ENCODE peak calls at places on chromosomes 2 and 18, in seven cellular contexts. N is H9, G is IMR-90, O is H1, Y is mesenchymal stem cell, H is mesendoderm, E is trophoblast cell. J is an unnamed sample.

GRCh38 chr2:152336854-152337510 is 2.0 kb downstream of the FMNL2 start:
- DNase-seq in G (peak), E (peak), N (peak), H (peak), O (peak), Y (peak), J (peak)

GRCh38 chr2:239471011-239471792 is 70.4 kb upstream of the HDAC4 start:
- DNase-seq in E (no peak), N (peak), O (no peak), H (no peak), G (no peak), Y (no peak), J (no peak)

GRCh38 chr2:131022731-131023130 is 70.5 kb downstream of the FAM168B start:
- DNase-seq in G (peak), Y (no peak), H (no peak), N (no peak), O (no peak), E (peak), J (no peak)

GRCh38 chr2:220465700-220466099 is 838.3 kb downstream of the SLC4A3 start:
- DNase-seq in G (no peak), E (no peak), O (no peak), H (no peak), N (no peak), Y (peak), J (no peak)

GRCh38 chr2:70132244-70133126 is 45.2 kb downstream of the PCBP1 start:
- DNase-seq in H (peak), N (no peak), O (no peak), Y (peak), G (peak), E (peak), J (no peak)

GRCh38 chr2:109370399-109370990 is 241.5 kb downstream of the SH3RF3 start:
- DNase-seq in Y (no peak), H (no peak), G (no peak), N (peak), O (peak), E (no peak), J (no peak)

GRCh38 chr2:65489269-65489668 is 56.9 kb upstream of the SPRED2 start:
- DNase-seq in G (no peak), E (no peak), H (no peak), Y (no peak), O (no peak), N (no peak), J (no peak)

GRCh38 chr2:69013123-69013836 is at the start of gene ANTXR1:
- DNase-seq in E (peak), O (peak), H (peak), G (peak), N (peak), Y (peak), J (peak)

GRCh38 chr2:120939595-120940318 is 204.1 kb downstream of the GLI2 start:
- DNase-seq in G (peak), N (no peak), E (no peak), O (no peak), Y (peak), H (peak), J (no peak)

GRCh38 chr18:74788657-74789056 is 191.0 kb downstream of the ZNF407 start:
- DNase-seq in O (no peak), N (no peak), G (no peak), H (no peak), E (no peak), Y (no peak), J (no peak)

GRCh38 chr2:2270808-2271415 is 60.2 kb downstream of the MYT1L start:
- DNase-seq in E (no peak), G (no peak), N (no peak), O (no peak), H (no peak), Y (no peak), J (no peak)

DNA sequence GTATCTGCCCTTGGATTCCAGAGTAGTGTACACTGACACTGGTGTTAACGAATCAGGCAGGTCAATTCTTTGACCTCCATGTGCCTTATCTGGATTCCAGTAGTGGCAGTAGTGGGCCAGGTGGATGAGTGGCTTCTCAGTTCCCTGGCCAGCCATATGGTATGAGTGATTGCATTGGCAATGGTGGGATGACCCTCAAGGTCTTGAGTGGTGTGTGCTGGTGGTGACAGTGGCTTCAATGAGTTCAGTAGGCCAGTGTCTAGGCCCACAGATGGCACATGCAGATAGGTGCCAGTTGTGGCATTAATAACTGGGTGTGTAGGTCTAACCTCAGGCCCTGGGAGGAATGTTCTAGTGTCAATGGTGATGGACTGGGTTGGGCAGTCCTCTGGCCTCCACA is 674.1 kb upstream of the NXPH2 start:
- DNase-seq in H (no peak), E (no peak), Y (no peak), N (no peak), O (no peak), G (no peak), J (no peak)
- H2AK5ac ChIP-seq in H (no peak), E (no peak), Y (no peak), N (no peak), O (no peak), G (no peak), J (no peak)

GRCh38 chr2:112977559-112978056 is at the start of gene IL36G:
- DNase-seq in E (no peak), O (no peak), H (no peak), G (no peak), Y (no peak), N (no peak), J (no peak)

GRCh38 chr2:112985090-112985489 is 7.3 kb downstream of the IL36G start:
- DNase-seq in O (no peak), Y (no peak), N (no peak), E (no peak), H (no peak), G (no peak), J (no peak)

GRCh38 chr2:112979731-112980130 is 1.9 kb downstream of the IL36G start:
- DNase-seq in H (peak), E (peak), N (no peak), G (no peak), O (no peak), Y (no peak), J (no peak)

GRCh38 chr2:112980537-112980936 is 2.7 kb downstream of the IL36G start:
- DNase-seq in N (no peak), E (no peak), O (no peak), G (no peak), Y (no peak), H (no peak), J (no peak)
- H2AK5ac ChIP-seq in N (no peak), E (no peak), O (no peak), G (no peak), Y (no peak), H (no peak), J (no peak)

DNA sequence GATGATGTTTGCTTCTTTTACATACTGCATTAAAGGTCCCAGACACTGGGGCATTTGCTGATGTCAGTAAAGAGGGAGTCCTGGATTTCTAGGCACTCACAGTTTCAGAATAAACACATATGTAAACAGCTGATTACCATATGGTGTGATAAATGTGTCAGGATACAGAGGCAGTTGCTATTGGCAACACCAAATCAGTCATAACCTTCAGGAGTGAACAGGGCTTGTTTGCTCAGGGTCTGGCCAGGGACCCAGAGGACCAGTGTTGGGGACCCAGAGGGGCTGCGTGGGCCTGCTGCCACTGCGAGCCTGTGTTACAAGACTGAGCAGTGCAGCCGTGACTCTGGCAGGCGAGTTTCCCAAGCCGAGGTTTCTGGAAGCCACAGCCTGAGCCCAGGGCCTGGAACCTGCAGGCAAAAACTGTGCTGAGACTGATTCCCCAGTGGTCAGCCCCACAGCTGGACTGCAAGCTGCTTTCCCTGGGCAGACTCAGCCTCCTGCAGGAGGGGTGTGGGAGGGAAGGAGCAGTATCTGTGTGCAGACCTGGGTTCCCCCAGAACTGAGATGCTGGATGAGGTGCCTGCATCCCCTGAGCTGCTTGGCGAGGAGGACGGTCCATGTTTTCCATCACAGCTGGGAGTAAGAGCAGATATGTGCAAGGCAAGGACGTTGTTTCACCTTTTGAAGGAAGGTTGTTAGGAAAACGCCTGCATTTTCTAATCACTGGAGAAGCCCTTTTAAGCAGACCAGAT is 23.6 kb downstream of the ASAP2 start:
- DNase-seq in Y (peak), E (no peak), O (no peak), G (peak), H (no peak), N (no peak), J (no peak)
- H2AK5ac ChIP-seq in Y (no peak), E (no peak), O (no peak), G (peak), H (no peak), N (no peak), J (no peak)

DNA sequence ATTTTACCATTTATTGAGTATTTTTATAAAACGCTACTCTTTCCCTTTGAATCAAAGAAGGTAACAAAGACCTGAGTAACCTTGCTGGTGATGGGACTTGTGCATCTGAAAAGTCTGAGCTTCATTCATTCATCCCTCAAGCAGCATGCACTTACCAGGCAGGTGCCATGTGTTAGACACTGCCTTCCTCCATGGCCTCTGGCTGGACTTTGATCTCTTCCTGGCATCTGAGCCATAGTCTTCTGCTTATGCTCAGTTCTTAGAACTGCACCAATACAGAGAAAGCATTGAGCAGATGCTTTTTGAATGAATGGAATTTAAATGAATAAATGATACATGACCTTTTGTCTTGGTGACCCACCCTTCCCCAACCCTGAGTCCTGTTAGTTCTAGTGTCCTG is 251.4 kb upstream of the COPS8 start:
- DNase-seq in Y (no peak), H (no peak), G (no peak), E (no peak), O (no peak), N (no peak), J (no peak)
- H2AK5ac ChIP-seq in Y (no peak), H (no peak), G (no peak), E (no peak), O (no peak), N (no peak), J (no peak)

GRCh38 chr2:49186050-49186648 is 31.8 kb upstream of the FSHR start:
- DNase-seq in H (no peak), G (no peak), O (no peak), Y (no peak), E (no peak), N (no peak), J (no peak)

GRCh38 chr2:49192041-49192440 is 37.7 kb upstream of the FSHR start:
- DNase-seq in N (no peak), O (no peak), E (no peak), Y (no peak), G (no peak), H (no peak), J (no peak)

DNA sequence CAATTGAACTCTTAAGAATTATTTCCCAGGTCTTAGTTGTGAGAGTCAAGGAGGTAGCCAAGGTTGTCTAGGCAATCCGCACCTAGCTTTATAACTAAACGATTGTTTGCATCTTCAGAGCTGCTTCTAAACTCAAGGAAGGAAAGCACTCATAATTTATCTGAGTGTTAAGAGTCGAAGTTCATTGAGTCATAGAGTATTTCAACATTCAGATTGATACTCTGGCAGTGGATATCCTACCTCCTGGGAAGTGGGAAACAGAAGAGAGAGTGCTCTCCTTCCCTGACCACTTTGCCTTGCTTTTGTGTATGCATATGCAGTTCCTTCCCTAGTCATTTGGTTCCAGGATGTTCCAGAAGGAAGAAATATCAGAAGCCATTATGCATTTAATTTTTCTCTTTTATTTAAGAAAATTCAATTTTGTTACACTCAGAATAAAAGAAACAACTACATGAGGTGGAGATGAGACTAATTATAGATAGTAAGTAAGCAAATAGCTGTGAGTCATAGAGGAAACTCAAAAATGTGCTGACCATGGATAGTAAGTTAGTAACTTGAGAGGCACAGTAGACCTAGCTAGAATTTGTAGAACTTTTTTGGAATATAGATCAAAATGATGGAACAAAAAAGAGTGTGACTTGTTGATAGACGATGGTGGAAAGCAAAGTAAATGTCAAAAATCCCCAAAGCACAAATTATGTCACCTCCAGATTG is 35.4 kb upstream of the FSHR start:
- DNase-seq in H (no peak), O (no peak), G (no peak), N (no peak), E (no peak), Y (peak), J (no peak)
- H2AK5ac ChIP-seq in H (no peak), O (no peak), G (no peak), N (no peak), E (no peak), Y (no peak), J (no peak)

DNA sequence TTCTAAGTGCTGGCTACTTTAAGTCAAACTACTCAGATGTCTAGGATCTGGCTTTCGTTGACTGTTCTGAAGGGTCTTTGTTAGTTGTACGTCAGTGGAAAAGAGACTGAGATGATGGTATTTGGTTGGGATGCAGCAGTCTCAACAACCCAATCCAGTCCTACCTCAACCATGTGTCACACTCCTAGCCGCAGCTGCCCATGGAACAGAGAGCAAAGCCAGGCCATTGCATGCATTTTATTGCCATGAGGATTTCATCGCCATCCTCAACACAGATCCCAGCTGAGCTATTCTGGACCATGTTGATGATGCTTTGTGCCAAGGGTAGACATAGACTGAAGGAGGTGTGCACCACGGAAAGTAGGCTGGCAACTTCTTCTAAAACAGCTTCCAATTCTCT is 97.3 kb upstream of the STK39 start:
- DNase-seq in Y (no peak), G (no peak), E (no peak), H (no peak), O (no peak), N (no peak), J (no peak)
- H2AK5ac ChIP-seq in Y (no peak), G (no peak), E (no peak), H (no peak), O (no peak), N (no peak), J (no peak)

J was measured in neuronal stem cell.